ENCODE peak calls at places on chromosomes 2 and 18, in four cellular contexts. M is T-helper 2 cell, U is NCI-H1694, G is Ammon's horn. K is an unnamed sample.
A peak's percentile ranks its signal among the peaks of the same experiment; 100 is the strongest.

GRCh38 chr2:205727174-205727573 is 44.9 kb downstream of the NRP2 start:
- DNase-seq in M (no peak), U (no peak), G (no peak), K (no peak)

GRCh38 chr18:21112140-21112473 is 494 bp upstream of the ROCK1 start:
- DNase-seq in M (no peak), U (no peak), G (no peak), K (no peak)

GRCh38 chr2:219733106-219733505 is 105.7 kb downstream of the SLC4A3 start:
- DNase-seq in M (no peak), U (no peak), G (no peak), K (no peak)

GRCh38 chr2:65639156-65639876 is 206.9 kb upstream of the SPRED2 start:
- DNase-seq in M (no peak), U (no peak), G (no peak), K (peak; percentile 10)

GRCh38 chr2:43133708-43134570 is 92.5 kb downstream of the ZFP36L2 start:
- DNase-seq in M (peak; percentile 94), U (no peak), G (peak; percentile 83), K (no peak)

GRCh38 chr2:5236308-5236707 is 455.9 kb upstream of the SOX11 start:
- DNase-seq in M (no peak), U (no peak), G (peak; percentile 5), K (no peak)

GRCh38 chr18:49865401-49865800 is 52.1 kb upstream of the ACAA2 start:
- DNase-seq in M (no peak), U (no peak), G (no peak), K (no peak)

GRCh38 chr2:168913495-168913894 is 12.4 kb downstream of the G6PC2 start:
- DNase-seq in M (no peak), U (no peak), G (no peak), K (no peak)

GRCh38 chr2:106797494-106797893 is 88.5 kb downstream of the ST6GAL2 start:
- DNase-seq in M (no peak), U (no peak), G (no peak), K (no peak)

K was measured in NCI-H446.